ENCODE peak calls at places on chromosomes 16 and 17, in nine cellular contexts. J is GM23248, Y is mesenchymal stem cell, U is kidney, O is endothelial cell of umbilical vein, Q is astrocyte of the cerebellum, H is OCI-LY7, N is HFF-Myc, G is tibial artery. I is an unnamed sample.

GRCh38 chr17:43782903-43783462 is 2.7 kb downstream of the CFAP97D1 start:
- DNase-seq in J (no peak), Y (no peak), U (no peak), O (no peak), Q (no peak), H (no peak), N (no peak), G (no peak), I (no peak)

GRCh38 chr17:76353004-76353598 is 615 bp downstream of the PRPSAP1 start:
- DNase-seq in J (peak), Y (peak), U (peak), O (peak), Q (no peak), H (peak), N (no peak), G (no peak), I (no peak)

GRCh38 chr16:79954920-79955705 is 354.6 kb upstream of the MAF start:
- DNase-seq in J (no peak), Y (no peak), U (no peak), O (no peak), Q (no peak), H (no peak), N (no peak), G (no peak), I (no peak)

GRCh38 chr16:48596326-48596725 is 13.7 kb downstream of the N4BP1 start:
- DNase-seq in J (no peak), Y (no peak), U (no peak), O (no peak), Q (no peak), H (no peak), N (no peak), G (no peak), I (no peak)

GRCh38 chr17:5283531-5284315 is 1.6 kb downstream of the RABEP1 start:
- DNase-seq in J (peak), Y (peak), U (no peak), O (peak), Q (no peak), H (peak), N (no peak), G (no peak), I (no peak)

GRCh38 chr17:39360537-39360936 is 40.9 kb downstream of the FBXL20 start:
- DNase-seq in J (no peak), Y (no peak), U (no peak), O (no peak), Q (no peak), H (no peak), N (no peak), G (no peak), I (no peak)

GRCh38 chr16:68128577-68129305 is 43.6 kb downstream of the NFATC3 start:
- DNase-seq in J (peak), Y (peak), U (no peak), O (peak), Q (peak), H (no peak), N (no peak), G (no peak), I (no peak)

GRCh38 chr16:73125860-73126259 is 77.9 kb upstream of the ZFHX3 start:
- DNase-seq in J (peak), Y (peak), U (no peak), O (peak), Q (peak), H (no peak), N (peak), G (peak), I (peak)

GRCh38 chr16:28318042-28318597 is 25.8 kb downstream of the SBK1 start:
- DNase-seq in J (no peak), Y (no peak), U (peak), O (no peak), Q (no peak), H (no peak), N (no peak), G (no peak), I (no peak)

GRCh38 chr16:4320571-4321137 is 4.8 kb downstream of the GLIS2 start:
- DNase-seq in J (no peak), Y (no peak), U (no peak), O (no peak), Q (no peak), H (no peak), N (no peak), G (no peak), I (no peak)

GRCh38 chr16:12626411-12626810 is 177.3 kb downstream of the CPPED1 start:
- DNase-seq in J (no peak), Y (no peak), U (no peak), O (no peak), Q (no peak), H (no peak), N (no peak), G (no peak), I (no peak)

DNA sequence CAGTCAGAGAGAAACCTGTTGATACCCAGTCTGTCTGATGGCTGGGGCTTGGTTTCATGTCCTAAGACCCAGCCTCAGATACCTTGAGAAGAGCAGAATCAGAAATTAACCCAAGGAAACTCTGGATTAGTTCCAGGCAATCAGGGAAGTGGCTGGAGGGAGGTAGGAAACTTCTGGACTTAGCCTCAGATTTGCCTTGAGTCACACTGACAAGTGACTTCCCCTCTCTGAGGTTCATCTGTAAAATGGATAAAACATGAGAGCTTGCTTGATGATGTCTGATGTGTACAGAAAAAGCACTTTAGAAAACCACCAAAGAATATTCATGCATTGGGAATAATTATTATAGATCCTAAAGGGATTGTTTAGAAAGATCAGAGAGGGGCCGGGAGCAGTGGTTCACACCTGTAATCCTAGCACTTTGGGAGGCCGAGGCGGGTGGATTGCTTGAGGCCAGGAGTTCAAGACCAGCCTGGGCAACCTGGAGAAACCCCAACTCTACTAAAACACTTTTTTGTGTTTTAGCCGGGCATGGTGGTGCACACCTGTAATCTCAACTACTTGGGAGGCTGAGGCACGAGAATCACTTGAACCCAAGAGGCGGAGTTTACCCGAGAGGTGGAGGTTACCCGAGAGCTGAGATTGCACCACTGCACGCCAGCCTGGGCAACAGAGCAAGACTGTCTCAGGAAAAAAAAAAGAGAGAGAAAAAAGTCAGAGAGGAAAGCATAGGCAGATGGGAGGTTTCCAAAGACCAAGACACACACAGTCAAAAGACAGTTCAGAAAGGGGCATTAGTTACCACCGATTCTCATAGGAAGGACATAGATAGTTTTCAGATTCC is 3.8 kb downstream of the CIITA start:
- DNase-seq in J (no peak), Y (no peak), U (no peak), O (no peak), Q (no peak), H (no peak), N (no peak), G (no peak), I (no peak)
- H3K4me3 ChIP-seq in J (no peak), Y (peak), U (peak), O (no peak), Q (no peak), H (peak), N (no peak), G (peak), I (no peak)

GRCh38 chr16:50265260-50265659 is 1.1 kb upstream of the ADCY7 start:
- DNase-seq in J (peak), Y (peak), U (peak), O (no peak), Q (no peak), H (peak), N (no peak), G (no peak), I (no peak)
- H3K4me3 ChIP-seq in J (no peak), Y (no peak), U (no peak), O (no peak), Q (no peak), H (no peak), N (no peak), G (no peak), I (no peak)

GRCh38 chr17:48003686-48004120 is 32.8 kb downstream of the CDK5RAP3 start:
- DNase-seq in J (no peak), Y (no peak), U (no peak), O (no peak), Q (no peak), H (no peak), N (no peak), G (no peak), I (no peak)
- H3K4me3 ChIP-seq in J (no peak), Y (no peak), U (no peak), O (no peak), Q (no peak), H (no peak), N (no peak), G (no peak), I (no peak)

DNA sequence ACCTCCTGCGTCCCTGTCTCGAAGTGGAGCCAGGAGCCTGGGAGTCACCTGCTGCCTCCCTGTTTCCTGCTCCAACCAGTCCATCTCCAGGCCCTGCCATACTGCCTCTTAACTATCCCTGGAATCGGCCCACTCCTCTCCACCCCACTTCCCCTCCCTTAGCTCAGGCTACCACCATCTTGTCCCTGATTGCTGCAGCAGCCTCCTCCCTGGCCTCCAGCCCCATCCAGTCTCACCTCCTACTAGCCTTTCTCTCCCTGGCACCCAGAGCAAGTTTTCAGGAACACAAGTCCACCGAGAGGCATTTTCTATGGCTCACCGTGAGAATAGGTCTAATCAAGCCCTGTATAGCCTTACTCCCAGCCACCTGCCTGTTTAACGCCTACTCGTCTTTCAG is 865 bp upstream of the CAMKK1 start:
- DNase-seq in J (no peak), Y (no peak), U (no peak), O (no peak), Q (no peak), H (no peak), N (no peak), G (no peak), I (no peak)
- H3K4me3 ChIP-seq in J (peak), Y (peak), U (peak), O (no peak), Q (no peak), H (peak), N (peak), G (peak), I (peak)

I was measured in skeletal muscle cell.